ENCODE peak calls at places on chromosome 16, in four cellular contexts. One of them, this sample, is unnamed.

GRCh38 chr16:946048-946395 is 24.8 kb downstream of the LMF1 start:
- DNase-seq in GM23248: no peak
- DNase-seq in HCT116: no peak
- DNase-seq in GM23338: no peak
- DNase-seq in this sample: no peak

GRCh38 chr16:1300664-1301476 is 8.6 kb upstream of the UBE2I start:
- DNase-seq in GM23248: peak
- DNase-seq in HCT116: no peak
- DNase-seq in GM23338: peak
- DNase-seq in this sample: peak

GRCh38 chr16:546909-547770 is 13.1 kb upstream of the PRR35 start:
- DNase-seq in GM23248: peak
- DNase-seq in HCT116: no peak
- DNase-seq in GM23338: peak
- DNase-seq in this sample: no peak

GRCh38 chr16:72992142-72992601 is 55.8 kb downstream of the ZFHX3 start:
- DNase-seq in GM23248: no peak
- DNase-seq in HCT116: no peak
- DNase-seq in GM23338: peak
- DNase-seq in this sample: no peak

GRCh38 chr16:85308585-85309540 is 196.6 kb upstream of the CIBAR2 start:
- DNase-seq in GM23248: no peak
- DNase-seq in HCT116: no peak
- DNase-seq in GM23338: no peak
- DNase-seq in this sample: no peak

GRCh38 chr16:67030221-67030962 is 1.4 kb downstream of the CBFB start:
- DNase-seq in GM23248: no peak
- DNase-seq in HCT116: no peak
- DNase-seq in GM23338: no peak
- DNase-seq in this sample: no peak

GRCh38 chr16:69880640-69881133 is 70.4 kb upstream of the CLEC18A start:
- DNase-seq in GM23248: peak
- DNase-seq in HCT116: no peak
- DNase-seq in GM23338: no peak
- DNase-seq in this sample: no peak

GRCh38 chr16:25174285-25174684 is 42.5 kb upstream of the AQP8 start:
- DNase-seq in GM23248: no peak
- DNase-seq in HCT116: no peak
- DNase-seq in GM23338: no peak
- DNase-seq in this sample: no peak

GRCh38 chr16:47460301-47460754 is 535 bp downstream of the ITFG1 start:
- DNase-seq in GM23248: peak
- DNase-seq in HCT116: no peak
- DNase-seq in GM23338: peak
- DNase-seq in this sample: no peak

DNA sequence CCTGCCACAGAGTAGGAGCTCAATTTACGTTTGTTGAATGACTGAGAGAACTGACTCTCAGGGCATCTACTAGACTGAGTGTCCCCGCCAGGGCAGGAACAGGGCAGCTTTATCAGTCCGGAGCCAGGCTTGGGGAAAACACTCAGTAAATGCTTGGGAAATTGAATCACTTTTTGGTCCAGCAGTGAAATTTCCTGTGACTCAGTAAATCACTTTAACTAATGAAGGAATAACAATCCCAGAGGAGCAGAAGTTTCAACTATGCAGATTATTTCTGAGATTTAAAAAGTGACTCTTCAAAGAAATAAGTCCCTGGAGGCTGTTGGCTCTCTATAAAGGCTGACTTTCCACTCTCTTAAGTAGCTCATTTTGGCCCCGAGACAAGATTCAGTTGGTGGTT is 101.8 kb downstream of the FOXL1 start:
- DNase-seq in GM23248: peak
- DNase-seq in HCT116: no peak
- DNase-seq in GM23338: no peak
- DNase-seq in this sample: no peak
- TF ChIP-seq EZH2phosphoT487 in GM23248: no peak
- TF ChIP-seq EZH2phosphoT487 in HCT116: no peak
- TF ChIP-seq EZH2phosphoT487 in GM23338: no peak
- TF ChIP-seq EZH2phosphoT487 in this sample: no peak

GRCh38 chr16:29995911-29996772 is at the start of gene INO80E:
- DNase-seq in GM23248: peak
- DNase-seq in HCT116: peak
- DNase-seq in GM23338: peak
- DNase-seq in this sample: peak
- H3K4me3 ChIP-seq in GM23248: peak
- H3K4me3 ChIP-seq in HCT116: peak
- H3K4me3 ChIP-seq in GM23338: peak
- H3K4me3 ChIP-seq in this sample: peak

GRCh38 chr16:78967948-78968347 is 632.6 kb downstream of the MAF start:
- DNase-seq in GM23248: no peak
- DNase-seq in HCT116: no peak
- DNase-seq in GM23338: no peak
- DNase-seq in this sample: no peak

GRCh38 chr16:78970650-78971049 is 629.9 kb downstream of the MAF start:
- DNase-seq in GM23248: no peak
- DNase-seq in HCT116: no peak
- DNase-seq in GM23338: no peak
- DNase-seq in this sample: no peak

GRCh38 chr16:78976212-78976611 is 624.3 kb downstream of the MAF start:
- DNase-seq in GM23248: no peak
- DNase-seq in HCT116: no peak
- DNase-seq in GM23338: no peak
- DNase-seq in this sample: no peak

DNA sequence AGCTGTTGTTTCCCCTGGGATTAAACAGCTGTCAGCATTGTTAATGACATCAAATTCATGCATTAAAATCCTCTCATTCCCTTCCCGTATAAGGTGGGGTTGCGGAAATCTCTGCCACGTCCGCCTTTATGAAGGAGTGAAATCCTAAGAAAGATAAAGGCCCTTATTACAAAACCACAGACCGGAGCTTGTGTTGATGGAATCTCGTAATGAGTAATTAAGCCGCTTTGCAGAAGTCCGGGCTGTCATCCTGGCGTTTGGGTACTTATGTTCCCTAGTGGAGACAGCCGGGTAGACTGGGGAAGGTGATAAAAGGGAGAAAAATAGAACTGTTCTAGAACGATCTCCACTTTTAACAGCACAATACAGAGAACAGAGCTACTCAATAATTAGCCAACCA is 627.5 kb downstream of the MAF start:
- DNase-seq in GM23248: no peak
- DNase-seq in HCT116: no peak
- DNase-seq in GM23338: no peak
- DNase-seq in this sample: no peak
- TF ChIP-seq EZH2phosphoT487 in GM23248: no peak
- TF ChIP-seq EZH2phosphoT487 in HCT116: no peak
- TF ChIP-seq EZH2phosphoT487 in GM23338: no peak
- TF ChIP-seq EZH2phosphoT487 in this sample: no peak

DNA sequence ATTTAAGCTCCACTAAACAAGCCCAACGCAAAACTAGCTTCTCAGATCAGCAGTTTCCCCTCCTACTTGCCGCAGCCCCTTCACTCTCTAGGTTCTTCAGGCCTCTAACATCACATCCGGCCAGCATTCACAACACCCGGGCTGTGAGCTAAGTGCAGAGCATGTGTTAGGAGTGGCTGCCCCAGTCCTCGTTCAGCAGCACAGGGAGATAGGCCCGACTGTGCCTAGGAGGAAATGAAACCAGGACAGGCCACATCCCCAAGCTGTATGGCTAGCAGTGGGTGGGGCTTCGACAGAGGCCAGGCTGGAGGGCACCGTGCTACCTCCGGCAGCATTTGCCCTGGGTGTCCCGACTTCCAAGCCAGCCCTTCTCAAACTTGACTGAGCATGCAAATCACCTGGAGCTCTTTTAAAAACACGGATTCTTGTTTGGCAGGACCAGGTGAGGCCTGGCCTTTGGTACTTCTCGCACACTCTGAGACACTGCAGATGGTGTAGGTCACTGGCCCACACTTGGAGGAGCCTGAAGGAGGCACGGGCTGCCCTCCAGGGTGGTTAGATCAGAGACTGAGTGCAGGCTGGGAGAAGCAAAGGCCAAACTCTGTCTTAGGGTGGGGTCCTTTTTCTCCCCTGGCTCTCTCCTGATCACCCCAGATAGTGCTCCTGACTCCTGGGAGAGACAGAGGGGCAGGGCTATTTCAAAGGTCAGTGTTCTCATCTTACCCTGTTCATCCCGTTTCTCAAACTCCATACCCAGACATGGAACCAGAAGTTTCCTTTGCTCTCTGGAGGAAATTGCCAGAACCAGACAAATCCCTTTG is 202.0 kb downstream of the C16orf78 start:
- DNase-seq in GM23248: no peak
- DNase-seq in HCT116: no peak
- DNase-seq in GM23338: peak
- DNase-seq in this sample: peak
- H3K4me3 ChIP-seq in GM23248: no peak
- H3K4me3 ChIP-seq in HCT116: no peak
- H3K4me3 ChIP-seq in GM23338: no peak
- H3K4me3 ChIP-seq in this sample: no peak

GRCh38 chr16:83717814-83718213 is 90.0 kb upstream of the HSBP1 start:
- DNase-seq in GM23248: peak
- DNase-seq in HCT116: no peak
- DNase-seq in GM23338: no peak
- DNase-seq in this sample: no peak

GRCh38 chr16:83714286-83714685 is 93.5 kb upstream of the HSBP1 start:
- DNase-seq in GM23248: no peak
- DNase-seq in HCT116: no peak
- DNase-seq in GM23338: no peak
- DNase-seq in this sample: no peak

GRCh38 chr16:83717308-83717707 is 90.5 kb upstream of the HSBP1 start:
- DNase-seq in GM23248: no peak
- DNase-seq in HCT116: no peak
- DNase-seq in GM23338: peak
- DNase-seq in this sample: no peak

GRCh38 chr16:83713597-83713996 is 94.2 kb upstream of the HSBP1 start:
- DNase-seq in GM23248: no peak
- DNase-seq in HCT116: no peak
- DNase-seq in GM23338: peak
- DNase-seq in this sample: peak

DNA sequence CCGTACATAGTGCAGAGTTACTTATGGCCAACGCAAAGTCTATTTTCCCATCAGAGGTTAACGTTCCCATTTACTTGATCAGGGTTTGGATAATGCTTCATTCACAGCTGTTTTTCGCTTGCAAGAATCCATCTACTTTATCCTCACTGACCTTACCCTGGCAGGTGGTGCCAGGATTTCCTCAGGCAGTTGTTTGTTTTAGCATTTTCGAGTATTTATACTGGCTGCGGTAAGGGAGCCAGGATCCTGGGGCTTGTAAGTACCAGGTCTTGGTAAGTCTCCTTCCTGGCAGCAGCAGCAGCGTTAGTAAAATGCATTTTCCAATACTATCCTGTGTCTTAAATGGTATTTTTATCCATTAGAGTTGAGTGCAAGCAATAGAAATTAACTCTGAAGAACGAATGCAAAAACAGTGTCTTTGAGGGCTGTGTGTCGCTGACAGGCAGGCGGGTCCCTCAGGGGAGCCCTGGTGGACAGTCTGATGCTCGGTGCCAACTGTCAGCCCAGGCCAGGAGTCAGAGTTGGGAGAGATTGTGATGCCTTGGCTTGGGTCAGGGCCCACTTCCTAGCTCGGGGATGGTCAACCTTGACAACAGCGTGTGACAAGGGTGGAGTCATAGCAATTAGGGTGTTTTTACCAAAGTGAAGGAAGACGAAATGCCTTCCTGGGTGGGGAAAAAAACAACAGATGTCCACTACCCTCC is 92.4 kb upstream of the HSBP1 start:
- DNase-seq in GM23248: no peak
- DNase-seq in HCT116: no peak
- DNase-seq in GM23338: no peak
- DNase-seq in this sample: no peak
- TF ChIP-seq EZH2phosphoT487 in GM23248: no peak
- TF ChIP-seq EZH2phosphoT487 in HCT116: no peak
- TF ChIP-seq EZH2phosphoT487 in GM23338: no peak
- TF ChIP-seq EZH2phosphoT487 in this sample: no peak

DNA sequence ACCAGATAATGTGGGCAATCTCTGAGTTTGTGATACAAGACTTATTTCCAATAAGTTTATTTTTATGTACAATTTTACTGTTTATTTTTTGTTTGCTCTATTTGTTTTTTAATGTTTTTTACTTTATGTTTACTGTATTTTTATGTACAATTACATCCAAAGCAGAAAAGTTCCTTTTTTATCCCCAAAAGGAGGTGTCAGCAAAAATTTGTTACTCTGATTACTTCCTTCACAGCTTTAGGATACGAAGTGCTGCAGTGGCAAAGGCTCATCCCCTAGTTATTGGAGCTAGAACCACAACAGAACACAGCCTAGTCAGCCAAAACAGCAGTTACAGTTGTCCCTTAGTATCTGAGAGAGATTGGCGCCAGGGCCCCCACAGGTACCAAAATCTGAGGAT is 35.7 kb downstream of the IST1 start:
- DNase-seq in GM23248: no peak
- DNase-seq in HCT116: no peak
- DNase-seq in GM23338: no peak
- DNase-seq in this sample: no peak
- H3K4me3 ChIP-seq in GM23248: no peak
- H3K4me3 ChIP-seq in HCT116: no peak
- H3K4me3 ChIP-seq in GM23338: no peak
- H3K4me3 ChIP-seq in this sample: no peak

GRCh38 chr16:4179020-4179419 is 62.8 kb upstream of the ADCY9 start:
- DNase-seq in GM23248: peak
- DNase-seq in HCT116: peak
- DNase-seq in GM23338: no peak
- DNase-seq in this sample: no peak

GRCh38 chr16:4178468-4179010 is 62.3 kb upstream of the ADCY9 start:
- DNase-seq in GM23248: no peak
- DNase-seq in HCT116: no peak
- DNase-seq in GM23338: no peak
- DNase-seq in this sample: no peak

GRCh38 chr16:4175849-4176248 is 59.6 kb upstream of the ADCY9 start:
- DNase-seq in GM23248: peak
- DNase-seq in HCT116: no peak
- DNase-seq in GM23338: no peak
- DNase-seq in this sample: no peak

GRCh38 chr16:4179763-4180260 is 62.1 kb downstream of the SRL start:
- DNase-seq in GM23248: no peak
- DNase-seq in HCT116: no peak
- DNase-seq in GM23338: no peak
- DNase-seq in this sample: no peak

GRCh38 chr16:4176794-4177438 is 60.7 kb upstream of the ADCY9 start:
- DNase-seq in GM23248: peak
- DNase-seq in HCT116: peak
- DNase-seq in GM23338: no peak
- DNase-seq in this sample: no peak
- TF ChIP-seq EZH2phosphoT487 in GM23248: no peak
- TF ChIP-seq EZH2phosphoT487 in HCT116: no peak
- TF ChIP-seq EZH2phosphoT487 in GM23338: no peak
- TF ChIP-seq EZH2phosphoT487 in this sample: no peak

GRCh38 chr16:88782454-88783390 is 2.3 kb downstream of the PIEZO1 start:
- DNase-seq in GM23248: peak
- DNase-seq in HCT116: peak
- DNase-seq in GM23338: no peak
- DNase-seq in this sample: no peak
- H3K4me3 ChIP-seq in GM23248: peak
- H3K4me3 ChIP-seq in HCT116: peak
- H3K4me3 ChIP-seq in GM23338: peak
- H3K4me3 ChIP-seq in this sample: peak

This sample was measured in MM.1S.